ENCODE peak calls at places on chromosomes 1 and 21, in five cellular contexts. Y is activated CD8-positive, alpha-beta memory T cell treated with anti-CD3 and anti-CD28 coated beads for 24 hours; P is fibroblast of lung; Z is GM04503; H is stimulated activated CD8-positive, alpha-beta memory T cell treated with anti-CD3 and anti-CD28 coated beads, Interleukin-15, amount 100 ng/mL, for 4 hours. W is an unnamed sample.

GRCh38 chr1:229148041-229148671 is 122.8 kb upstream of the RAB4A start:
- DNase-seq in Y (no peak), P (no peak), Z (no peak), H (no peak), W (no peak)

GRCh38 chr1:87524021-87524754 is 195.5 kb downstream of the LMO4 start:
- DNase-seq in Y (no peak), P (no peak), Z (no peak), H (no peak), W (no peak)

GRCh38 chr1:176466514-176466913 is 3.5 kb downstream of the PAPPA2 start:
- DNase-seq in Y (no peak), P (no peak), Z (no peak), H (no peak), W (no peak)

GRCh38 chr1:3409737-3410434 is 44.6 kb upstream of the ARHGEF16 start:
- DNase-seq in Y (no peak), P (peak; percentile 34), Z (no peak), H (no peak), W (no peak)

GRCh38 chr21:16071082-16071481 is 341.3 kb downstream of the USP25 start:
- DNase-seq in Y (no peak), P (peak; percentile 55), Z (no peak), H (no peak), W (no peak)

GRCh38 chr1:30940541-30940940 is 32.0 kb upstream of the SDC3 start:
- DNase-seq in Y (no peak), P (no peak), Z (no peak), H (no peak), W (no peak)

GRCh38 chr21:20463362-20463761 is 534.8 kb upstream of the NCAM2 start:
- DNase-seq in Y (no peak), P (no peak), Z (no peak), H (no peak), W (no peak)

GRCh38 chr1:84253891-84254290 is 47.6 kb upstream of the SAMD13 start:
- DNase-seq in Y (no peak), P (peak; percentile 94), Z (peak; percentile 68), H (no peak), W (no peak)

GRCh38 chr1:83717785-83718184 is 281.1 kb downstream of the TTLL7 start:
- DNase-seq in Y (no peak), P (no peak), Z (no peak), H (no peak), W (no peak)

GRCh38 chr1:92408825-92409224 is 77.9 kb downstream of the GFI1 start:
- DNase-seq in Y (no peak), P (no peak), Z (no peak), H (no peak), W (peak; percentile 60)

GRCh38 chr1:212256404-212256803 is 28.8 kb upstream of the PPP2R5A start:
- DNase-seq in Y (no peak), P (no peak), Z (no peak), H (no peak), W (no peak)

GRCh38 chr1:20212685-20213331 is 26.5 kb upstream of the PLA2G2C start:
- DNase-seq in Y (peak; percentile 78), P (peak; percentile 58), Z (no peak), H (peak; percentile 10), W (no peak)

GRCh38 chr1:206555473-206555935 is 48.2 kb downstream of the RASSF5 start:
- DNase-seq in Y (peak; percentile 81), P (no peak), Z (no peak), H (no peak), W (no peak)

GRCh38 chr1:160416369-160416768 is 16.0 kb downstream of the VANGL2 start:
- DNase-seq in Y (no peak), P (peak; percentile 19), Z (no peak), H (no peak), W (no peak)

GRCh38 chr1:181135815-181136737 is 47.6 kb downstream of the IER5 start:
- DNase-seq in Y (no peak), P (peak; percentile 88), Z (peak; percentile 82), H (no peak), W (no peak)

GRCh38 chr1:216074196-216074595 is 349.1 kb downstream of the USH2A start:
- DNase-seq in Y (no peak), P (no peak), Z (no peak), H (no peak), W (no peak)

GRCh38 chr1:94540440-94541174 is 952 bp downstream of the F3 start:
- DNase-seq in Y (no peak), P (no peak), Z (no peak), H (no peak), W (no peak)

GRCh38 chr1:209585672-209586071 is 2.2 kb downstream of the CAMK1G start:
- DNase-seq in Y (no peak), P (peak; percentile 46), Z (no peak), H (no peak), W (no peak)

GRCh38 chr1:216905781-216906180 is 182.6 kb upstream of the ESRRG start:
- DNase-seq in Y (no peak), P (no peak), Z (no peak), H (no peak), W (peak; percentile 0)

GRCh38 chr1:51156752-51157151 is 54.7 kb downstream of the C1orf185 start:
- DNase-seq in Y (no peak), P (no peak), Z (no peak), H (no peak), W (no peak)

GRCh38 chr1:36465731-36466369 is 1.7 kb upstream of the MRPS15 start:
- DNase-seq in Y (no peak), P (peak; percentile 37), Z (no peak), H (no peak), W (no peak)

GRCh38 chr1:3850857-3851256 is 6.2 kb downstream of the CEP104 start:
- DNase-seq in Y (no peak), P (no peak), Z (no peak), H (no peak), W (no peak)

GRCh38 chr1:218886472-218886871 is 287.2 kb upstream of the LYPLAL1 start:
- DNase-seq in Y (no peak), P (peak; percentile 49), Z (no peak), H (no peak), W (no peak)

GRCh38 chr1:211947396-211948295 is 87.7 kb downstream of the INTS7 start:
- DNase-seq in Y (no peak), P (no peak), Z (no peak), H (no peak), W (no peak)

GRCh38 chr1:54813479-54814147 is 12.5 kb upstream of the TTC22 start:
- DNase-seq in Y (no peak), P (no peak), Z (no peak), H (no peak), W (no peak)

GRCh38 chr1:9455487-9456237 is 83.6 kb upstream of the SLC25A33 start:
- DNase-seq in Y (peak; percentile 87), P (peak; percentile 68), Z (no peak), H (peak; percentile 30), W (no peak)

GRCh38 chr1:226444901-226445300 is 37.0 kb upstream of the PARP1 start:
- DNase-seq in Y (peak; percentile 75), P (no peak), Z (no peak), H (peak; percentile 17), W (no peak)

GRCh38 chr21:15007716-15008296 is 57.0 kb downstream of the NRIP1 start:
- DNase-seq in Y (no peak), P (no peak), Z (no peak), H (no peak), W (no peak)

GRCh38 chr1:194045416-194045815 is 859.0 kb upstream of the B3GALT2 start:
- DNase-seq in Y (no peak), P (peak; percentile 34), Z (no peak), H (no peak), W (no peak)

GRCh38 chr21:32083175-32083574 is 195.7 kb downstream of the MIS18A start:
- DNase-seq in Y (no peak), P (peak; percentile 4), Z (no peak), H (no peak), W (no peak)